ENCODE peak calls at places on chromosomes 2 and 18, in eight cellular contexts. Y, K, Q, O, T, S, I and F are unnamed samples.
A peak's percentile ranks its signal among the peaks of the same experiment; 100 is the strongest.

GRCh38 chr2:121008978-121009377 is 273.3 kb downstream of the GLI2 start:
- DNase-seq in Y (peak; percentile 60), K (peak; percentile 5), Q (peak; percentile 12), O (no peak), T (no peak), S (no peak), I (no peak), F (peak; percentile 47)

GRCh38 chr2:199975297-199975895 is 20.0 kb downstream of the MAIP1 start:
- DNase-seq in Y (no peak), K (peak; percentile 39), Q (peak; percentile 51), O (no peak), T (no peak), S (no peak), I (no peak), F (peak; percentile 27)

GRCh38 chr2:98835831-98836385 is 100.1 kb downstream of the CRACDL start:
- DNase-seq in Y (no peak), K (no peak), Q (no peak), O (no peak), T (no peak), S (no peak), I (no peak), F (no peak)

GRCh38 chr2:210195066-210195852 is 24.1 kb upstream of the KANSL1L start:
- DNase-seq in Y (no peak), K (peak; percentile 72), Q (peak; percentile 70), O (no peak), T (no peak), S (no peak), I (no peak), F (peak; percentile 29)

GRCh38 chr2:68340631-68341329 is 21.0 kb upstream of the CNRIP1 start:
- DNase-seq in Y (no peak), K (no peak), Q (no peak), O (no peak), T (no peak), S (no peak), I (no peak), F (no peak)

GRCh38 chr2:139850254-139850890 is 1070.2 kb upstream of the NXPH2 start:
- DNase-seq in Y (no peak), K (no peak), Q (no peak), O (no peak), T (no peak), S (no peak), I (no peak), F (no peak)

GRCh38 chr2:215107229-215108056 is 31.0 kb downstream of the ABCA12 start:
- DNase-seq in Y (no peak), K (no peak), Q (no peak), O (no peak), T (no peak), S (no peak), I (no peak), F (no peak)

GRCh38 chr18:45771587-45771986 is 47.6 kb downstream of the SLC14A1 start:
- DNase-seq in Y (no peak), K (no peak), Q (no peak), O (no peak), T (no peak), S (no peak), I (no peak), F (no peak)

GRCh38 chr2:129922571-129923264 is 56.7 kb upstream of the RAB6C start:
- DNase-seq in Y (no peak), K (no peak), Q (no peak), O (no peak), T (no peak), S (no peak), I (no peak), F (no peak)

GRCh38 chr2:217935901-217936684 is 66.7 kb downstream of the TNS1 start:
- DNase-seq in Y (no peak), K (peak; percentile 69), Q (peak; percentile 84), O (no peak), T (no peak), S (no peak), I (no peak), F (no peak)

GRCh38 chr2:105932582-105932981 is 187.9 kb downstream of the NCK2 start:
- DNase-seq in Y (no peak), K (no peak), Q (no peak), O (no peak), T (no peak), S (no peak), I (no peak), F (no peak)

GRCh38 chr2:159226059-159226461 is 60.4 kb downstream of the WDSUB1 start:
- DNase-seq in Y (no peak), K (peak; percentile 12), Q (peak; percentile 14), O (no peak), T (peak; percentile 11), S (peak; percentile 82), I (no peak), F (no peak)

GRCh38 chr2:8324164-8324848 is 357.6 kb upstream of the ID2 start:
- DNase-seq in Y (no peak), K (no peak), Q (no peak), O (no peak), T (no peak), S (no peak), I (no peak), F (peak; percentile 49)

GRCh38 chr2:39796130-39796529 is 17.1 kb upstream of the THUMPD2 start:
- DNase-seq in Y (no peak), K (no peak), Q (no peak), O (no peak), T (no peak), S (no peak), I (no peak), F (no peak)

GRCh38 chr18:57352761-57353136 is 392 bp downstream of the ST8SIA3 start:
- DNase-seq in Y (peak; percentile 6), K (no peak), Q (no peak), O (no peak), T (no peak), S (no peak), I (no peak), F (peak; percentile 54)

GRCh38 chr2:134120160-134120717 is 133.6 kb upstream of the MGAT5 start:
- DNase-seq in Y (peak; percentile 25), K (no peak), Q (no peak), O (no peak), T (no peak), S (no peak), I (peak; percentile 37), F (no peak)

GRCh38 chr2:229927817-229928321 is 5.6 kb downstream of the FBXO36 start:
- DNase-seq in Y (no peak), K (no peak), Q (peak; percentile 13), O (no peak), T (no peak), S (no peak), I (no peak), F (no peak)

GRCh38 chr2:60000681-60001080 is 552.8 kb downstream of the BCL11A start:
- DNase-seq in Y (no peak), K (no peak), Q (no peak), O (no peak), T (no peak), S (no peak), I (no peak), F (no peak)

GRCh38 chr2:885230-886071 is 65.2 kb upstream of the SNTG2 start:
- DNase-seq in Y (no peak), K (no peak), Q (no peak), O (no peak), T (no peak), S (no peak), I (no peak), F (no peak)
- TF ChIP-seq CTCF in Y (no peak), K (no peak), Q (no peak), O (no peak), T (no peak), S (no peak), I (no peak), F (no peak)

DNA sequence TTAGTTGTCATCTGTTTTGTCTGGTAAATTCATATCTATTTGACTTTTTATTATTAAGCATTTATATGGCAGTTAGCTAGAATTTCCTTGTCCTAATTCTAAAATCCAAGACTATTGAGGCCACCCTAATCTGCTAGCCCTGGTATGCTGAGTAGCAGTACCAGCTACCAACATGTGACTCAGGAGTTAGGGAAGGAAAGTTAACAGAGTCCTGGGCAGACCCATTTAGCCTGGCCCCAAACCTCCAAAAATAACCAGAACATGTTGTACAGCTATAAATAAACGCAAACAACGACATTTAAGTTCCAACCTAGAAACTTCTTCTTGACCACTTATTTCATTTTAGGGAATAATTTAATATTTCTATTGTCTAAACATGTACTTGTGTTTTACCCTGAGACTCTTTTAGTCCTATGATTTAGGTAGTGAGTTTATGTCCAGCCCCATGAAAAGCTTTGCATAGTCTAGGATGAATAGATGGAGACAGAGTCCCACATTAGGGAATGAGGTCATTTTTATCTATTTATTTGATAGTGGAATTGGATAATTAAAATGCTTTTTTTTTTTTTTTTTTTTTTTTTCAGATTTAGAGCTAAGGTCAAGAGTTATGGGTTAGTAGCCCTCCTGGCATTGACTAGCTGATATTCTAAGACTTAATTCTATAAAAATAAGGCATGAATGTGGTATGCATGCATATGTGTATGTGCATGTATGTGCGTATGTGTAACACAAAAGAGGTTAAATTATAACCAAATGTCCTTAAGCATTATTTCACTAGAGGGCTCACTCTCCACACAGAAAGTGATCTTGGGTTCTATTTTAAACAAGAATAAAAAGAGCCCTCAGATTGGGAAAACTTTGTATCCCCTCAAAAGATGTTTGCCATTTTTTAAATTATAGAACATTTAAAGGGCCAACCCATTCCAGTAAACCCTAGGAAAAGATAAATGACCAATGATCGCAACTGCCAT is 160.0 kb upstream of the MAPRE2 start:
- DNase-seq in Y (no peak), K (peak; percentile 6), Q (peak; percentile 24), O (no peak), T (no peak), S (no peak), I (no peak), F (no peak)
- TF ChIP-seq CTCF in Y (no peak), K (peak; percentile 17), Q (no peak), O (no peak), T (peak; percentile 51), S (no peak), I (peak; percentile 23), F (peak; percentile 29)

GRCh38 chr2:26738481-26738880 is 25.6 kb upstream of the SLC35F6 start:
- DNase-seq in Y (no peak), K (no peak), Q (no peak), O (no peak), T (no peak), S (no peak), I (no peak), F (no peak)
- TF ChIP-seq CTCF in Y (no peak), K (no peak), Q (no peak), O (no peak), T (no peak), S (no peak), I (no peak), F (no peak)

DNA sequence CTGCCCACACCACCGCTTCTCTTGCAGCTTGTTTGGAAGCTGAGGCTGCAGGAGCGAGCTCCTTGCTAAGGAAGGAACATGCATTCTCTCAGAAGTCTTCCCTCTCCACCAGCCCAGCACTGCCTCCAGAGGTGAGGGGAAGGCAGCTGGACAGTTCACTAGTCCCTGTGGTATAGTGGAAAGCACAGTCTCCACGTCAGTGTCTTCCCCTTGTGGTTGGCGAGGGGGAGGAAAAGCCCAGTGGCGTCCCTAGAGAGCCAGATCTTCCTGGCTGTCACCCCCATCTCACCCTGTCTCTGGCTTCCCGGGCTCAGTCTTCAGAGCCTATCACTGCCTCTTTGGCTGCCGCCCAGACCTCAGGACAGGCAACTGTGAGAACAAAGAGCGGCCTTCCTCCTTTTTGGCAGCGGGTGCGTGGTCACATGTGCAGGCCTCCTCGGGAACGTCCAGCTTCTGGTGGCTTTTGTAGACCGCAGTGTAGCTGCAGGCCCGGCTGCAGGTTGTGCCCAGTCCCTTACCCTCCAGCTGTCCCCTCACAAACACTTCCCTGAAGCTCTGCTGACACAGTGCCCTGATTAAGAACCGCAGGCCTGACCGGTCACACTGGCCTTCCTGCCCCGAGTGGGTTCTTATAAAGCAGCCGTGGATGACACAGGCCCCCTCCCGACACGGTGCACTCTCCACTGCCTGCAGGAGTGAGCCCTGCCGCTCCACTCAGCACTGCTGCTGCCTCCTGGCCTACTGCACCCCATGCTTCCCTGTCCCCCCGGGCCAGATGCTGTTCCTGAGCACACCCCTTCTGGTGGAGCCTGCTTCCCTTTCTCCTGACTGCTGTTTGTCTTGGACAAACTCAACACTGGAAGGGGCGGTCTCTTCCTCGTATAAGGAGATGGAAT is 90.9 kb downstream of the RNF144A start:
- DNase-seq in Y (no peak), K (peak; percentile 93), Q (peak; percentile 98), O (no peak), T (no peak), S (peak; percentile 70), I (peak; percentile 94), F (peak; percentile 93)
- TF ChIP-seq CTCF in Y (no peak), K (peak; percentile 50), Q (peak; percentile 64), O (no peak), T (no peak), S (peak; percentile 32), I (peak; percentile 45), F (peak; percentile 70)